ENCODE peak calls at places on chromosomes 2 and 18, in eight cellular contexts. Y is heart left ventricle, Z is body of pancreas, D is GM12878, E is H54, A is sigmoid colon, S is uterus, L is A549. N is an unnamed sample.

GRCh38 chr2:150889141-150889540 is 372.5 kb downstream of the RBM43 start:
- DNase-seq in E (no peak), A (no peak), Z (no peak), L (no peak), Y (no peak), S (no peak), D (no peak), N (no peak)

GRCh38 chr18:55764382-55764781 is 176.4 kb upstream of the TCF4 start:
- DNase-seq in D (no peak), Y (no peak), S (no peak), L (no peak), A (no peak), Z (no peak), E (no peak), N (no peak)

GRCh38 chr18:76256897-76257500 is 238.0 kb downstream of the ZNF516 start:
- DNase-seq in A (no peak), D (no peak), L (peak; percentile 16), E (no peak), Y (no peak), S (peak; percentile 52), Z (peak; percentile 24), N (peak; percentile 8)

GRCh38 chr2:9813312-9814128 is 29.8 kb upstream of the TAF1B start:
- DNase-seq in Z (peak; percentile 74), D (no peak), Y (peak; percentile 58), E (peak; percentile 66), A (peak; percentile 87), S (peak; percentile 71), L (peak; percentile 86), N (peak; percentile 84)

GRCh38 chr18:9825571-9826073 is 60.2 kb upstream of the TXNDC2 start:
- DNase-seq in E (peak; percentile 39), A (no peak), D (no peak), Y (no peak), Z (peak; percentile 48), S (no peak), L (peak; percentile 65), N (peak; percentile 72)

GRCh38 chr2:64768426-64769033 is 114.8 kb upstream of the SERTAD2 start:
- DNase-seq in L (no peak), A (no peak), Z (no peak), D (no peak), S (no peak), Y (no peak), E (no peak), N (no peak)

GRCh38 chr2:181454990-181455520 is 2.1 kb upstream of the ITGA4 start:
- DNase-seq in E (no peak), L (no peak), S (no peak), D (no peak), Z (no peak), Y (no peak), A (no peak), N (peak; percentile 52)

GRCh38 chr2:238344517-238344916 is 24.2 kb downstream of the TRAF3IP1 start:
- DNase-seq in Y (no peak), L (no peak), E (no peak), Z (no peak), D (no peak), S (no peak), A (no peak), N (no peak)

GRCh38 chr2:6535572-6535971 is 330.1 kb downstream of the CMPK2 start:
- DNase-seq in Y (no peak), Z (no peak), E (no peak), A (no peak), S (no peak), D (no peak), L (no peak), N (no peak)

GRCh38 chr2:136751406-136751805 is 13.9 kb upstream of the THSD7B start:
- DNase-seq in Y (no peak), E (no peak), A (no peak), D (no peak), Z (no peak), L (no peak), S (no peak), N (no peak)

GRCh38 chr18:12307871-12308385 is at the start of gene TUBB6:
- DNase-seq in A (peak; percentile 89), E (peak; percentile 57), S (peak; percentile 83), Y (peak; percentile 85), Z (peak; percentile 53), D (no peak), L (peak; percentile 24), N (peak; percentile 88)

GRCh38 chr2:20362701-20363435 is 12.2 kb upstream of the PUM2 start:
- DNase-seq in Z (no peak), E (no peak), L (no peak), D (no peak), Y (no peak), S (no peak), A (no peak), N (no peak)

GRCh38 chr2:178193823-178194599 is at the start of gene OSBPL6:
- DNase-seq in D (no peak), Y (peak; percentile 84), S (peak; percentile 77), E (peak; percentile 74), A (peak; percentile 90), L (peak; percentile 56), Z (peak; percentile 83), N (peak; percentile 89)

GRCh38 chr2:47720559-47720958 is 62.4 kb upstream of the MSH6 start:
- DNase-seq in D (no peak), A (no peak), L (no peak), S (no peak), Y (no peak), E (no peak), Z (no peak), N (no peak)

GRCh38 chr2:189382668-189383067 is 58.6 kb upstream of the WDR75 start:
- DNase-seq in S (no peak), E (no peak), D (no peak), Z (no peak), A (no peak), Y (no peak), L (no peak), N (no peak)

GRCh38 chr2:86491088-86491487 is 49.9 kb downstream of the KDM3A start:
- DNase-seq in L (no peak), Z (no peak), E (no peak), S (no peak), Y (no peak), D (no peak), A (no peak), N (no peak)

GRCh38 chr2:241148239-241148638 is 1.0 kb downstream of the PASK start:
- DNase-seq in Y (no peak), A (no peak), S (no peak), L (no peak), D (no peak), E (no peak), Z (no peak), N (no peak)

GRCh38 chr2:241150660-241151530 is 628 bp downstream of the PPP1R7 start:
- DNase-seq in Y (no peak), L (no peak), S (no peak), E (no peak), D (no peak), A (no peak), Z (no peak), N (peak; percentile 42)

GRCh38 chr2:241148891-241149674 is at the start of gene PASK:
- DNase-seq in Y (peak; percentile 95), S (peak; percentile 90), A (peak; percentile 97), L (peak; percentile 90), D (peak; percentile 79), E (peak; percentile 97), Z (peak; percentile 96), N (peak; percentile 95)

GRCh38 chr2:241149675-241149924 is 328 bp upstream of the PASK start:
- DNase-seq in Z (no peak), E (no peak), L (no peak), D (no peak), Y (no peak), A (no peak), S (no peak), N (no peak)

DNA sequence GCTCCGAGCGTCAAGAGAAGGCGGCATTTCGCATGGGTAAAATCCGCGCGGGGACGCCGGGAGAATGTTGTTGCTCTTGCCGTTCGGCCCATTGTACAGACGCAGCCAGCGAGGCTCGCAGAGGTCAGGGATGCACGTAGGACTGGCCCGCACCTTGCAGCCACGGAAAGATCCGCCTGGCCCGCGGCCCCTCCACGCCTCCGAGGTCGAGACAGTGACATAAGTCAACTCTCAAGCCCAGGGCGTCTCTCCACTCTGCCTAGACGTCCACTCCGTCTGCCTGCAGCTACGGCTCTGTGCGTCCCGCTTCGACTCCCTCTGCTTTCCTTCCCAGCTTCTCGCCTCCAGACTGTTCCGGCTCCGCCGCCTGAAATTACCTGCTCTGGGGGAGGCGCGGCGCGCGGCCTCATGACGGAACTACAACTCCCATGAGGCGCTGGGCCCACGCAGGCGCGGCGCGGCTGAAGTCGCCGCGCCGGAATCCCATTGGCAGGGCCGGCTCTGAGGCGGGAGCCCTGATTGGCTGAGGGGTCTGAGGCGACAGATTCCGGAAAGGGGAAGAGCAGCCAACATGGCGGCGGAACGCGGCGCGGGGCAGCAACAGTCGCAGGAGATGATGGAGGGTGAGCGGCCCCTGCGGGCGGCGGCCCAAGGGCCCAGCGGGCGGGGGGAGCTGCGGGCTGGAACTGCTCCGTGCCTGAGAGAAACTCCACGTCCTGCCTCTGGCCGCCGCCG is at the start of gene PPP1R7:
- DNase-seq in D (peak; percentile 76), A (peak; percentile 97), Z (peak; percentile 95), L (peak; percentile 94), Y (peak; percentile 95), S (peak; percentile 93), E (peak; percentile 99), N (peak; percentile 97)
- TF ChIP-seq POLR2A in D (peak; percentile 91), A (peak; percentile 48), Z (peak; percentile 73), L (peak; percentile 72), Y (no peak), S (no peak), E (peak; percentile 74), N (peak; percentile 69)

GRCh38 chr2:173903611-173904394 is 61.4 kb downstream of the SP3 start:
- DNase-seq in E (no peak), D (no peak), Z (no peak), L (no peak), S (no peak), A (no peak), Y (no peak), N (peak; percentile 24)
- TF ChIP-seq POLR2A in E (no peak), D (peak; percentile 23), Z (no peak), L (no peak), S (no peak), A (no peak), Y (no peak), N (no peak)

DNA sequence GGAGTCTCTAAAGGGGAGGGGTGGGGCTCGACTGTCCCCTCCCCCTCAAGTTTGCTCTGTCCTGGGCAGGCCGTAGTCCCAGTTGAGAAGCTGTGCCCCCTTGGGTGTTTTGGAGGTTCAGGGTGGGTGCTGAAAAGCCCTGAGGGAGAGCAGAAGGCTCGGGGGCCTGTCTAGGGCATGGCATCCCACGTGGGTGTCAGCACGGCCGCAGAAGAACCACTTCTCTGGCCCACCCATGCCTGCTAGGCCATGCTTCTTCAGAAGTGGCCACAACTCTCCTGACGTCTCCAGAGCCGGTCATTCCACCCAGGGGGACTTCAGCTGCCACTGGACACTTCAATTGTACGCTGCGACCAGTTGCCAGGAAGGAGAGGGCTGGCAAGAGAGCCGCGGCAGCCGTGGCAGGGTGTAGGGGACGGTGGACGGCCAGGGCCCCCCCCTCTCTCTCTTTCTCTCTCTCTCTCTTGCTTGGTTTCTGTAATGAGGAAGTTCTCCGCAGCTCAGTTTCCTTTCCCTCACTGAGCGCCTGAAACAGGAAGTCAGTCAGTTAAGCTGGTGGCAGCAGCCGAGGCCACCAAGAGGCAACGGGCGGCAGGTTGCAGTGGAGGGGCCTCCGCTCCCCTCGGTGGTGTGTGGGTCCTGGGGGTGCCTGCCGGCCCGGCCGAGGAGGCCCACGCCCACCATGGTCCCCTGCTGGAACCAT is at the start of gene INPP5D:
- DNase-seq in E (no peak), S (no peak), Y (peak; percentile 68), D (no peak), Z (no peak), A (peak; percentile 70), L (no peak), N (peak; percentile 73)
- TF ChIP-seq POLR2A in E (no peak), S (no peak), Y (no peak), D (peak; percentile 98), Z (peak; percentile 40), A (no peak), L (no peak), N (peak; percentile 64)

GRCh38 chr2:219294356-219295351 is 14.5 kb downstream of the PTPRN start:
- DNase-seq in Y (peak; percentile 88), A (peak; percentile 91), Z (peak; percentile 89), E (peak; percentile 87), L (peak; percentile 87), D (peak; percentile 60), S (peak; percentile 88), N (peak; percentile 96)
- TF ChIP-seq POLR2A in Y (no peak), A (no peak), Z (peak; percentile 64), E (peak; percentile 28), L (peak; percentile 56), D (peak; percentile 77), S (peak; percentile 31), N (peak; percentile 82)

N was measured in erythroblast.